ENCODE peak calls at places on chromosomes 5 and 9, in six cellular contexts. X, T, D, U, M and O are unnamed samples.
A peak's percentile ranks its signal among the peaks of the same experiment; 100 is the strongest.

GRCh38 chr9:36858805-36859375 is 175.2 kb downstream of the PAX5 start:
- DNase-seq in T (no peak), M (no peak), U (no peak), X (no peak), D (no peak), O (no peak)

GRCh38 chr5:160171656-160172055 is 52.4 kb upstream of the PWWP2A start:
- DNase-seq in X (no peak), D (no peak), M (no peak), U (no peak), T (no peak), O (no peak)

GRCh38 chr9:70590264-70590646 is 175.8 kb upstream of the KLF9 start:
- DNase-seq in U (no peak), D (no peak), M (no peak), X (no peak), T (no peak), O (no peak)

GRCh38 chr5:178435321-178436238 is 154.6 kb downstream of the COL23A1 start:
- DNase-seq in U (no peak), D (no peak), X (peak; percentile 26), T (no peak), M (no peak), O (no peak)

GRCh38 chr9:137384116-137384756 is 38.7 kb downstream of the EXD3 start:
- DNase-seq in D (no peak), X (no peak), M (no peak), U (no peak), T (no peak), O (no peak)

GRCh38 chr9:92634712-92635605 is 35.0 kb downstream of the IPPK start:
- DNase-seq in X (peak; percentile 83), D (peak; percentile 56), T (peak; percentile 92), U (peak; percentile 93), M (peak; percentile 86), O (peak; percentile 89)

GRCh38 chr9:107890921-107891465 is 401.4 kb upstream of the KLF4 start:
- DNase-seq in X (no peak), U (no peak), M (no peak), T (no peak), D (no peak), O (no peak)

GRCh38 chr5:149677721-149678120 is 52.4 kb upstream of the PPARGC1B start:
- DNase-seq in D (no peak), T (no peak), X (no peak), U (no peak), M (peak; percentile 74), O (no peak)

GRCh38 chr9:114824130-114824529 is 18.3 kb upstream of the TNFSF15 start:
- DNase-seq in M (no peak), T (no peak), D (no peak), X (no peak), U (no peak), O (no peak)

GRCh38 chr5:122221857-122222256 is 90.2 kb upstream of the SNCAIP start:
- DNase-seq in U (peak; percentile 41), M (no peak), T (no peak), D (no peak), X (no peak), O (no peak)

GRCh38 chr9:132181796-132182521 is 20.1 kb downstream of the NTNG2 start:
- DNase-seq in X (no peak), U (no peak), M (no peak), T (no peak), D (no peak), O (no peak)

GRCh38 chr5:56319281-56320242 is 86.4 kb upstream of the ANKRD55 start:
- DNase-seq in T (no peak), M (no peak), X (no peak), D (no peak), U (no peak), O (no peak)

GRCh38 chr5:6717247-6717646 is 4.0 kb downstream of the TENT4A start:
- DNase-seq in M (no peak), D (no peak), X (no peak), T (no peak), U (no peak), O (no peak)

GRCh38 chr5:118069452-118069851 is 918.9 kb downstream of the DTWD2 start:
- DNase-seq in U (no peak), T (no peak), D (no peak), X (no peak), M (no peak), O (no peak)

GRCh38 chr5:71932131-71932635 is 175.1 kb upstream of the MAP1B start:
- DNase-seq in U (no peak), D (no peak), M (peak; percentile 66), X (no peak), T (no peak), O (no peak)

GRCh38 chr9:108551030-108551964 is 304.5 kb downstream of the ACTL7B start:
- DNase-seq in M (no peak), T (no peak), U (no peak), D (no peak), X (no peak), O (no peak)

GRCh38 chr5:59036274-59036961 is 453.5 kb downstream of the RAB3C start:
- DNase-seq in M (peak; percentile 70), D (no peak), T (no peak), X (no peak), U (no peak), O (no peak)

GRCh38 chr9:94802795-94803194 is 76.3 kb downstream of the AOPEP start:
- DNase-seq in D (no peak), U (no peak), T (no peak), X (peak; percentile 59), M (no peak), O (no peak)

GRCh38 chr9:134304712-134305111 is 21.5 kb upstream of the RXRA start:
- DNase-seq in T (no peak), M (peak; percentile 42), X (no peak), D (no peak), U (no peak), O (no peak)

GRCh38 chr5:109701779-109702178 is 12.1 kb downstream of the MAN2A1 start:
- DNase-seq in X (no peak), M (no peak), D (no peak), T (no peak), U (no peak), O (no peak)

GRCh38 chr5:131264453-131265200 is 774 bp downstream of the CDC42SE2 start:
- DNase-seq in X (peak; percentile 80), T (no peak), D (peak; percentile 10), U (peak; percentile 49), M (no peak), O (peak; percentile 15)